ENCODE peak calls at places on chromosomes 12 and 14, in six cellular contexts. H is stimulated activated CD4-positive, alpha-beta T cell treated with anti-CD3 and anti-CD28 coated beads, Interleukin-2, amount 100 ng/mL, for 24 hours; S is SK-N-SH; U is B cell; Y is GDM1; M is HCT116. Z is an unnamed sample.

GRCh38 chr14:63438065-63438757 is 105.0 kb downstream of the PPP2R5E start:
- DNase-seq in S (peak), H (peak), Y (peak), U (no peak), M (peak), Z (peak)

GRCh38 chr14:101723061-101723595 is 38.4 kb upstream of the PPP2R5C start:
- DNase-seq in Y (no peak), S (no peak), M (no peak), U (no peak), H (no peak), Z (no peak)

GRCh38 chr12:62651138-62651537 is 184.5 kb downstream of the MON2 start:
- DNase-seq in M (no peak), Y (no peak), H (no peak), U (no peak), S (no peak), Z (no peak)

GRCh38 chr14:51441001-51441400 is 201.0 kb downstream of the TMX1 start:
- DNase-seq in M (no peak), H (no peak), S (no peak), U (no peak), Y (no peak), Z (no peak)

GRCh38 chr14:91373591-91374245 is 43.9 kb downstream of the CCDC88C start:
- DNase-seq in S (peak), Y (no peak), U (peak), M (no peak), H (peak), Z (peak)

GRCh38 chr12:51905507-51906438 is 1.5 kb upstream of the ACVRL1 start:
- DNase-seq in M (no peak), U (peak), H (no peak), Y (no peak), S (peak), Z (no peak)

GRCh38 chr14:68796418-68797101 is 3.7 kb upstream of the ZFP36L1 start:
- DNase-seq in S (no peak), M (no peak), H (no peak), Y (no peak), U (no peak), Z (no peak)

GRCh38 chr12:54133663-54134375 is 55.0 kb downstream of the SMUG1 start:
- DNase-seq in M (no peak), H (no peak), S (no peak), U (no peak), Y (no peak), Z (no peak)

GRCh38 chr12:76284816-76285750 is 63.1 kb downstream of the BBS10 start:
- DNase-seq in M (no peak), U (no peak), H (no peak), S (no peak), Y (no peak), Z (no peak)